ENCODE peak calls at places on chromosomes 7 and 10, in five cellular contexts. D is kidney; Y is endothelial cell; L is CD8-positive, alpha-beta T cell; X is AG04449. A is an unnamed sample.

GRCh38 chr10:109726473-109726872 is 196.8 kb downstream of the XPNPEP1 start:
- DNase-seq in D (no peak), Y (no peak), L (no peak), X (no peak), A (no peak)

GRCh38 chr7:116683786-116684185 is 11.8 kb downstream of the MET start:
- DNase-seq in D (no peak), Y (no peak), L (no peak), X (no peak), A (no peak)

GRCh38 chr10:130141460-130141859 is 5.3 kb downstream of the GLRX3 start:
- DNase-seq in D (no peak), Y (no peak), L (no peak), X (no peak), A (no peak)

GRCh38 chr10:69459893-69460575 is 8.8 kb downstream of the TSPAN15 start:
- DNase-seq in D (no peak), Y (no peak), L (no peak), X (no peak), A (no peak)

GRCh38 chr7:22238354-22239311 is 118.3 kb downstream of the RAPGEF5 start:
- DNase-seq in D (no peak), Y (no peak), L (no peak), X (peak), A (no peak)

GRCh38 chr7:50822716-50823115 is 40.0 kb upstream of the GRB10 start:
- DNase-seq in D (no peak), Y (no peak), L (no peak), X (no peak), A (no peak)

GRCh38 chr10:101001225-101002035 is 1.8 kb downstream of the LZTS2 start:
- DNase-seq in D (peak), Y (no peak), L (no peak), X (peak), A (peak)

GRCh38 chr7:123244768-123245167 is 45.0 kb upstream of the SLC13A1 start:
- DNase-seq in D (no peak), Y (no peak), L (no peak), X (no peak), A (no peak)

GRCh38 chr10:122114156-122114747 is 125.3 kb downstream of the TACC2 start:
- DNase-seq in D (no peak), Y (no peak), L (no peak), X (no peak), A (no peak)

GRCh38 chr7:121214652-121215051 is 114.1 kb upstream of the WNT16 start:
- DNase-seq in D (no peak), Y (no peak), L (no peak), X (no peak), A (peak)

GRCh38 chr7:57204411-57204811 is 72.2 kb upstream of the ZNF479 start:
- DNase-seq in D (no peak), Y (no peak), L (no peak), X (no peak), A (no peak)

GRCh38 chr10:50403074-50403473 is 151.8 kb upstream of the ASAH2 start:
- DNase-seq in D (no peak), Y (no peak), L (no peak), X (no peak), A (no peak)

GRCh38 chr10:80110986-80111385 is 21.5 kb upstream of the PLAC9 start:
- DNase-seq in D (no peak), Y (no peak), L (no peak), X (no peak), A (peak)

GRCh38 chr10:42988517-42989395 is 88.1 kb upstream of the RET start:
- DNase-seq in D (peak), Y (peak), L (no peak), X (no peak), A (no peak)

GRCh38 chr7:114921636-114922150 is at the start of gene MDFIC:
- DNase-seq in D (peak), Y (peak), L (no peak), X (no peak), A (no peak)
- TF ChIP-seq CTCF in D (no peak), Y (no peak), L (no peak), X (no peak), A (no peak)

GRCh38 chr7:75649462-75649861 is 89.3 kb downstream of the HIP1 start:
- DNase-seq in D (peak), Y (no peak), L (no peak), X (no peak), A (no peak)

GRCh38 chr7:75650671-75651070 is 88.1 kb downstream of the HIP1 start:
- DNase-seq in D (peak), Y (no peak), L (no peak), X (no peak), A (no peak)

GRCh38 chr7:75652788-75653187 is 86.0 kb downstream of the HIP1 start:
- DNase-seq in D (no peak), Y (no peak), L (no peak), X (no peak), A (no peak)

GRCh38 chr7:75647709-75648438 is 90.9 kb downstream of the HIP1 start:
- DNase-seq in D (peak), Y (no peak), L (no peak), X (no peak), A (no peak)

DNA sequence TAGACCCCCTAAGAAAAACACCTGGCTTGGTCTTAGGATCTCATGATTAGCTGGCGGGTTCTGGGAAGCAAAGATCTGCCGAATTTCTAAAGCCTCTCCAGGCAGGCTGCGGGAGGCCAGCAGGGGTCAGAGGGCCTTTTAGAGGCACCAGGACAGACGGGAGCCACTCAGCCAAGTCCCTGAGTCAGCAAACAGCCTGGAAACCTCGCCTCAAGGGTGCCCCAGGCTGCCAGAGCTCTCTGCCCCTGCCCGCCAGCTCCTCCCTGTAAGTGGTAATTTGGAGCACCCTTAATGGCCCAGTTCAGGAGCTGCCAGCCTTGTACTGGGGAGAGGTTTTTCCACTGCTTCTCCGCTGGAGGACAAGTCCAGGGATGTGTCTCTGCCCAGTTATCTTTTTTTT is 88.7 kb downstream of the HIP1 start:
- DNase-seq in D (no peak), Y (peak), L (no peak), X (no peak), A (no peak)
- TF ChIP-seq CTCF in D (no peak), Y (no peak), L (no peak), X (no peak), A (no peak)

DNA sequence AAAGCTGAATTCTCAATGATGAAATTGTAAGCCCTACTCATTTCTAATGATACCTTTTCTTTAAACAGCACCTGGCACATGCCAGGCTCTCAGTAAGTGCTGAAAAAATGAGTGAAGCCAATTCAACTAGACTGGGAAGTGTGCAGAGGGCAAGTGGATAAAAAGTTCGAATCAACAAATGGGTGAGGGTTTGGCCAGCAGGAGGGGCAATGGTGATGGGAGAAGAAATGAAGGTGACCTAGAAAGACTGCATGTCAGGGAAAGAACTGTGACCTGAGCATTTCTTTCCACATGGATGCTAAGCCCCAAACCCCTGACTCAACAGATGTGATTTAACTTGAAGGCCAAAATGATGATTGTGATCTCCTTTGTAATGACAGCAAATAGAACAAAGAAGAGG is 54.6 kb downstream of the DKK1 start:
- DNase-seq in D (no peak), Y (no peak), L (no peak), X (no peak), A (no peak)
- TF ChIP-seq CTCF in D (no peak), Y (no peak), L (no peak), X (no peak), A (peak)

GRCh38 chr10:35025916-35026315 is 64.2 kb downstream of the CUL2 start:
- DNase-seq in D (no peak), Y (no peak), L (no peak), X (no peak), A (no peak)

GRCh38 chr10:35027567-35027966 is 62.6 kb downstream of the CUL2 start:
- DNase-seq in D (no peak), Y (no peak), L (no peak), X (no peak), A (no peak)
- TF ChIP-seq CTCF in D (no peak), Y (peak), L (no peak), X (peak), A (peak)

GRCh38 chr7:2431260-2431867 is 28.0 kb downstream of the CHST12 start:
- DNase-seq in D (no peak), Y (peak), L (peak), X (no peak), A (no peak)
- TF ChIP-seq CTCF in D (no peak), Y (peak), L (peak), X (peak), A (peak)